ENCODE peak calls at places on chromosomes 13 and 19, in four cellular contexts. B is SK-MEL-5, N is cardiac muscle cell, X is kidney glomerular epithelial cell. Q is an unnamed sample.

GRCh38 chr19:45638930-45639729 is at the start of gene EML2:
- DNase-seq in X (no peak), N (peak; percentile 85), B (peak; percentile 46), Q (peak; percentile 24)

GRCh38 chr19:13190781-13191540 is 40.8 kb downstream of the IER2 start:
- DNase-seq in B (no peak), N (peak; percentile 30), X (no peak), Q (peak; percentile 90)

GRCh38 chr13:95926231-95926630 is 127.0 kb downstream of the UGGT2 start:
- DNase-seq in B (no peak), X (peak; percentile 15), N (no peak), Q (no peak)

GRCh38 chr13:46866150-46866549 is 30.7 kb downstream of the HTR2A start:
- DNase-seq in N (peak; percentile 24), B (peak; percentile 95), X (peak; percentile 6), Q (peak; percentile 4)

GRCh38 chr13:29583073-29583785 is 12.3 kb downstream of the SLC7A1 start:
- DNase-seq in N (no peak), X (peak; percentile 90), B (no peak), Q (no peak)

GRCh38 chr19:5495792-5496191 is 40.6 kb downstream of the ZNRF4 start:
- DNase-seq in X (no peak), N (no peak), B (no peak), Q (no peak)

GRCh38 chr19:12365094-12365371 is 450 bp downstream of the ZNF442 start:
- DNase-seq in B (no peak), N (no peak), X (no peak), Q (no peak)

GRCh38 chr13:31394491-31394890 is 194.7 kb downstream of the B3GLCT start:
- DNase-seq in N (no peak), X (no peak), B (no peak), Q (no peak)

GRCh38 chr19:18153555-18154134 is 682 bp downstream of the PIK3R2 start:
- DNase-seq in N (no peak), X (no peak), B (no peak), Q (no peak)

GRCh38 chr19:29326351-29326750 is 113.4 kb upstream of the UQCRFS1 start:
- DNase-seq in X (no peak), B (no peak), N (no peak), Q (no peak)

GRCh38 chr13:62879071-62879470 is 1463.4 kb upstream of the PCDH20 start:
- DNase-seq in X (no peak), B (peak; percentile 3), N (no peak), Q (no peak)

GRCh38 chr13:67390462-67391093 is 160.4 kb upstream of the PCDH9 start:
- DNase-seq in X (no peak), B (peak; percentile 12), N (no peak), Q (no peak)

GRCh38 chr19:7962644-7963268 is 19.3 kb upstream of the TIMM44 start:
- DNase-seq in N (no peak), B (no peak), X (no peak), Q (no peak)

GRCh38 chr13:76189882-76190519 is 553.9 kb downstream of the LMO7 start:
- DNase-seq in N (no peak), B (no peak), X (no peak), Q (no peak)

GRCh38 chr13:112743451-112744305 is 53.8 kb downstream of the ATP11A start:
- DNase-seq in B (no peak), N (peak; percentile 44), X (no peak), Q (no peak)

GRCh38 chr19:10718205-10719196 is 622 bp downstream of the DNM2 start:
- DNase-seq in N (peak; percentile 76), X (no peak), B (peak; percentile 15), Q (no peak)

GRCh38 chr13:30720470-30720869 is 14.9 kb upstream of the ALOX5AP start:
- DNase-seq in X (no peak), B (no peak), N (no peak), Q (no peak)

GRCh38 chr19:28207244-28207643 is 1005.7 kb downstream of the UQCRFS1 start:
- DNase-seq in X (no peak), N (no peak), B (no peak), Q (no peak)

GRCh38 chr13:45932611-45933182 is 81.1 kb upstream of the SIAH3 start:
- DNase-seq in N (no peak), B (no peak), X (no peak), Q (no peak)

GRCh38 chr19:27742041-27742440 is 1470.9 kb downstream of the UQCRFS1 start:
- DNase-seq in X (no peak), B (no peak), N (no peak), Q (no peak)

GRCh38 chr19:3801412-3802096 is 15.4 kb upstream of the MATK start:
- DNase-seq in B (no peak), X (no peak), N (peak; percentile 32), Q (no peak)

GRCh38 chr19:33902395-33902794 is 105.7 kb downstream of the KCTD15 start:
- DNase-seq in N (no peak), B (no peak), X (no peak), Q (no peak)

GRCh38 chr19:18290250-18291018 is 9.0 kb upstream of the JUND start:
- DNase-seq in X (no peak), N (no peak), B (no peak), Q (no peak)

GRCh38 chr19:4913996-4914735 is 4.9 kb downstream of the UHRF1 start:
- DNase-seq in N (no peak), B (no peak), X (no peak), Q (no peak)

GRCh38 chr13:99085139-99085845 is 107.4 kb upstream of the DOCK9 start:
- DNase-seq in X (peak; percentile 2), B (no peak), N (peak; percentile 28), Q (no peak)

GRCh38 chr13:111202149-111202548 is 87.0 kb downstream of the ARHGEF7 start:
- DNase-seq in X (no peak), B (no peak), N (no peak), Q (no peak)

GRCh38 chr13:101127741-101128353 is 288.5 kb downstream of the NALCN start:
- DNase-seq in X (peak; percentile 56), B (peak; percentile 72), N (peak; percentile 71), Q (peak; percentile 33)